ENCODE peak calls at places on chromosomes 2 and 18, in nine cellular contexts. Y is amygdala; F is NCI-H460; K is Kasumi-1; A is activated CD4-positive, alpha-beta T cell treated with anti-CD3 and anti-CD28 coated beads, Interleukin-2, amount 50 U/mL, for 1 hour; L is stromal cell of bone marrow; C is EH; I is pancreas; H is NB4. O is an unnamed sample.

GRCh38 chr2:120738786-120739771 is 3.4 kb downstream of the GLI2 start:
- DNase-seq in L (no peak), Y (no peak), A (no peak), C (no peak), K (no peak), H (no peak), F (no peak), I (no peak), O (no peak)

GRCh38 chr2:136375017-136375901 is 257.3 kb upstream of the CXCR4 start:
- DNase-seq in C (no peak), K (no peak), H (no peak), Y (no peak), A (no peak), F (no peak), I (no peak), L (no peak), O (no peak)

GRCh38 chr2:234403074-234403473 is 93.8 kb downstream of the ARL4C start:
- DNase-seq in A (no peak), Y (no peak), H (no peak), F (no peak), L (peak; percentile 88), C (peak; percentile 47), K (no peak), I (no peak), O (peak; percentile 11)

GRCh38 chr2:127884436-127884835 is 1.3 kb downstream of the AMMECR1L start:
- DNase-seq in C (peak; percentile 77), Y (no peak), A (no peak), I (no peak), H (no peak), L (peak; percentile 38), F (peak; percentile 30), K (no peak), O (no peak)

GRCh38 chr18:31878358-31878757 is 64.6 kb downstream of the TRAPPC8 start:
- DNase-seq in C (no peak), H (no peak), I (no peak), K (no peak), Y (no peak), A (no peak), L (no peak), F (no peak), O (no peak)

GRCh38 chr2:119760237-119760807 is 600 bp downstream of the PTPN4 start:
- DNase-seq in C (no peak), I (peak; percentile 37), K (peak; percentile 45), Y (no peak), H (no peak), A (no peak), F (no peak), L (no peak), O (no peak)

GRCh38 chr2:201959626-201960025 is 74.0 kb upstream of the FZD7 start:
- DNase-seq in C (peak; percentile 81), Y (no peak), H (no peak), K (no peak), L (peak; percentile 56), A (no peak), I (no peak), F (no peak), O (no peak)

GRCh38 chr2:225052703-225053102 is 10.4 kb upstream of the DOCK10 start:
- DNase-seq in F (no peak), Y (no peak), K (peak; percentile 49), I (no peak), L (no peak), H (peak; percentile 17), C (peak; percentile 36), A (no peak), O (no peak)

GRCh38 chr2:28325173-28325566 is 67.5 kb upstream of the FOSL2 start:
- DNase-seq in A (no peak), Y (no peak), K (no peak), I (no peak), H (no peak), L (no peak), F (no peak), C (no peak), O (no peak)

GRCh38 chr18:56460590-56460989 is 177.8 kb downstream of the TXNL1 start:
- DNase-seq in A (no peak), C (no peak), L (no peak), I (no peak), F (no peak), Y (no peak), K (peak; percentile 65), H (peak; percentile 46), O (no peak)

GRCh38 chr2:134564549-134564948 is 154.3 kb downstream of the TMEM163 start:
- DNase-seq in H (no peak), I (no peak), C (no peak), K (no peak), A (no peak), F (no peak), L (no peak), Y (no peak), O (no peak)

GRCh38 chr2:181005809-181006208 is 25.4 kb downstream of the UBE2E3 start:
- DNase-seq in L (no peak), C (peak; percentile 17), F (no peak), Y (no peak), K (no peak), A (no peak), I (no peak), H (no peak), O (no peak)

GRCh38 chr2:40002339-40002738 is 223.3 kb upstream of the THUMPD2 start:
- DNase-seq in I (no peak), Y (no peak), L (no peak), A (no peak), K (no peak), H (no peak), C (peak; percentile 19), F (no peak), O (no peak)

GRCh38 chr2:234683950-234684349 is 187.1 kb upstream of the ARL4C start:
- DNase-seq in K (no peak), L (no peak), F (no peak), I (no peak), H (no peak), C (no peak), Y (no peak), A (no peak), O (no peak)

GRCh38 chr2:50538137-50538536 is 493.8 kb downstream of the NRXN1 start:
- DNase-seq in L (no peak), I (no peak), H (no peak), C (no peak), A (no peak), F (no peak), K (no peak), Y (no peak), O (no peak)

O was measured in renal cortical epithelial cell.